ENCODE peak calls at places on chromosome 6, in ten cellular contexts. One of them, this sample, is unnamed.

GRCh38 chr6:166588691-166589333 is 2.3 kb upstream of the RAMACL start:
- DNase-seq in HepG2: no peak
- DNase-seq in left lung: no peak
- DNase-seq in naive thymus-derived CD4-positive, alpha-beta T cell: no peak
- DNase-seq in psoas muscle: no peak
- DNase-seq in WERI-Rb-1: no peak
- DNase-seq in brain microvascular endothelial cell: peak; percentile 74
- DNase-seq in IMR-90: peak; percentile 76
- DNase-seq in tibial artery: no peak
- DNase-seq in uterus: no peak
- DNase-seq in this sample: no peak

GRCh38 chr6:11710221-11710836 is 68.3 kb downstream of the ADTRP start:
- DNase-seq in HepG2: no peak
- DNase-seq in IMR-90: peak; percentile 43
- DNase-seq in brain microvascular endothelial cell: no peak
- DNase-seq in uterus: no peak
- DNase-seq in left lung: no peak
- DNase-seq in WERI-Rb-1: no peak
- DNase-seq in psoas muscle: no peak
- DNase-seq in naive thymus-derived CD4-positive, alpha-beta T cell: peak; percentile 75
- DNase-seq in tibial artery: no peak
- DNase-seq in this sample: no peak

GRCh38 chr6:101666256-101666655 is 272.7 kb downstream of the GRIK2 start:
- DNase-seq in naive thymus-derived CD4-positive, alpha-beta T cell: no peak
- DNase-seq in psoas muscle: no peak
- DNase-seq in tibial artery: no peak
- DNase-seq in brain microvascular endothelial cell: peak; percentile 45
- DNase-seq in HepG2: peak; percentile 0
- DNase-seq in IMR-90: peak; percentile 80
- DNase-seq in left lung: no peak
- DNase-seq in WERI-Rb-1: no peak
- DNase-seq in uterus: no peak
- DNase-seq in this sample: no peak

GRCh38 chr6:17305219-17306001 is 24.2 kb downstream of the RBM24 start:
- DNase-seq in tibial artery: no peak
- DNase-seq in uterus: no peak
- DNase-seq in WERI-Rb-1: peak; percentile 49
- DNase-seq in IMR-90: peak; percentile 72
- DNase-seq in left lung: no peak
- DNase-seq in naive thymus-derived CD4-positive, alpha-beta T cell: no peak
- DNase-seq in psoas muscle: no peak
- DNase-seq in HepG2: no peak
- DNase-seq in brain microvascular endothelial cell: peak; percentile 38
- DNase-seq in this sample: no peak

GRCh38 chr6:105210932-105211531 is 31.2 kb upstream of the POPDC3 start:
- DNase-seq in tibial artery: no peak
- DNase-seq in naive thymus-derived CD4-positive, alpha-beta T cell: no peak
- DNase-seq in uterus: no peak
- DNase-seq in IMR-90: no peak
- DNase-seq in HepG2: no peak
- DNase-seq in brain microvascular endothelial cell: no peak
- DNase-seq in psoas muscle: no peak
- DNase-seq in left lung: no peak
- DNase-seq in WERI-Rb-1: no peak
- DNase-seq in this sample: no peak

GRCh38 chr6:72631480-72631879 is 9.6 kb downstream of the KCNQ5 start:
- DNase-seq in HepG2: no peak
- DNase-seq in left lung: no peak
- DNase-seq in WERI-Rb-1: no peak
- DNase-seq in brain microvascular endothelial cell: no peak
- DNase-seq in psoas muscle: no peak
- DNase-seq in uterus: no peak
- DNase-seq in IMR-90: peak; percentile 61
- DNase-seq in tibial artery: no peak
- DNase-seq in naive thymus-derived CD4-positive, alpha-beta T cell: no peak
- DNase-seq in this sample: no peak

GRCh38 chr6:163764565-163764964 is 350.0 kb downstream of the QKI start:
- DNase-seq in WERI-Rb-1: no peak
- DNase-seq in naive thymus-derived CD4-positive, alpha-beta T cell: no peak
- DNase-seq in IMR-90: peak; percentile 34
- DNase-seq in psoas muscle: no peak
- DNase-seq in HepG2: no peak
- DNase-seq in uterus: no peak
- DNase-seq in tibial artery: no peak
- DNase-seq in brain microvascular endothelial cell: peak; percentile 9
- DNase-seq in left lung: no peak
- DNase-seq in this sample: no peak

GRCh38 chr6:122726649-122727048 is 52.9 kb upstream of the FABP7 start:
- DNase-seq in uterus: no peak
- DNase-seq in WERI-Rb-1: peak; percentile 93
- DNase-seq in IMR-90: peak; percentile 37
- DNase-seq in HepG2: peak; percentile 19
- DNase-seq in naive thymus-derived CD4-positive, alpha-beta T cell: no peak
- DNase-seq in psoas muscle: no peak
- DNase-seq in left lung: no peak
- DNase-seq in brain microvascular endothelial cell: peak; percentile 18
- DNase-seq in tibial artery: no peak
- DNase-seq in this sample: no peak

GRCh38 chr6:167839755-167840154 is 13.0 kb downstream of the AFDN start:
- DNase-seq in brain microvascular endothelial cell: no peak
- DNase-seq in psoas muscle: no peak
- DNase-seq in WERI-Rb-1: no peak
- DNase-seq in left lung: no peak
- DNase-seq in tibial artery: no peak
- DNase-seq in HepG2: peak; percentile 65
- DNase-seq in uterus: no peak
- DNase-seq in IMR-90: no peak
- DNase-seq in naive thymus-derived CD4-positive, alpha-beta T cell: no peak
- DNase-seq in this sample: no peak

GRCh38 chr6:64012351-64013060 is 376.9 kb downstream of the PHF3 start:
- DNase-seq in HepG2: peak; percentile 61
- DNase-seq in psoas muscle: no peak
- DNase-seq in IMR-90: peak; percentile 78
- DNase-seq in left lung: no peak
- DNase-seq in naive thymus-derived CD4-positive, alpha-beta T cell: no peak
- DNase-seq in uterus: no peak
- DNase-seq in tibial artery: no peak
- DNase-seq in WERI-Rb-1: peak; percentile 52
- DNase-seq in brain microvascular endothelial cell: peak; percentile 2
- DNase-seq in this sample: no peak

GRCh38 chr6:136228811-136229210 is 21.3 kb downstream of the MTFR2 start:
- DNase-seq in uterus: no peak
- DNase-seq in naive thymus-derived CD4-positive, alpha-beta T cell: no peak
- DNase-seq in psoas muscle: no peak
- DNase-seq in left lung: no peak
- DNase-seq in WERI-Rb-1: no peak
- DNase-seq in HepG2: no peak
- DNase-seq in IMR-90: no peak
- DNase-seq in brain microvascular endothelial cell: no peak
- DNase-seq in tibial artery: no peak
- DNase-seq in this sample: no peak

GRCh38 chr6:14131579-14131978 is 14.0 kb downstream of the CD83 start:
- DNase-seq in IMR-90: no peak
- DNase-seq in naive thymus-derived CD4-positive, alpha-beta T cell: no peak
- DNase-seq in left lung: no peak
- DNase-seq in HepG2: no peak
- DNase-seq in WERI-Rb-1: peak; percentile 5
- DNase-seq in tibial artery: no peak
- DNase-seq in uterus: no peak
- DNase-seq in brain microvascular endothelial cell: no peak
- DNase-seq in psoas muscle: no peak
- DNase-seq in this sample: no peak

GRCh38 chr6:14132244-14133220 is 15.0 kb downstream of the CD83 start:
- DNase-seq in IMR-90: no peak
- DNase-seq in tibial artery: no peak
- DNase-seq in brain microvascular endothelial cell: no peak
- DNase-seq in left lung: no peak
- DNase-seq in naive thymus-derived CD4-positive, alpha-beta T cell: no peak
- DNase-seq in WERI-Rb-1: no peak
- DNase-seq in HepG2: peak; percentile 22
- DNase-seq in uterus: no peak
- DNase-seq in psoas muscle: no peak
- DNase-seq in this sample: no peak

GRCh38 chr6:14134211-14134910 is 16.8 kb downstream of the CD83 start:
- DNase-seq in left lung: no peak
- DNase-seq in psoas muscle: no peak
- DNase-seq in brain microvascular endothelial cell: no peak
- DNase-seq in tibial artery: no peak
- DNase-seq in uterus: no peak
- DNase-seq in HepG2: no peak
- DNase-seq in WERI-Rb-1: no peak
- DNase-seq in IMR-90: no peak
- DNase-seq in naive thymus-derived CD4-positive, alpha-beta T cell: no peak
- DNase-seq in this sample: no peak

GRCh38 chr6:14130431-14131075 is 13.0 kb downstream of the CD83 start:
- DNase-seq in brain microvascular endothelial cell: no peak
- DNase-seq in HepG2: no peak
- DNase-seq in naive thymus-derived CD4-positive, alpha-beta T cell: no peak
- DNase-seq in IMR-90: peak; percentile 2
- DNase-seq in tibial artery: no peak
- DNase-seq in WERI-Rb-1: peak; percentile 4
- DNase-seq in uterus: no peak
- DNase-seq in psoas muscle: no peak
- DNase-seq in left lung: no peak
- DNase-seq in this sample: no peak

DNA sequence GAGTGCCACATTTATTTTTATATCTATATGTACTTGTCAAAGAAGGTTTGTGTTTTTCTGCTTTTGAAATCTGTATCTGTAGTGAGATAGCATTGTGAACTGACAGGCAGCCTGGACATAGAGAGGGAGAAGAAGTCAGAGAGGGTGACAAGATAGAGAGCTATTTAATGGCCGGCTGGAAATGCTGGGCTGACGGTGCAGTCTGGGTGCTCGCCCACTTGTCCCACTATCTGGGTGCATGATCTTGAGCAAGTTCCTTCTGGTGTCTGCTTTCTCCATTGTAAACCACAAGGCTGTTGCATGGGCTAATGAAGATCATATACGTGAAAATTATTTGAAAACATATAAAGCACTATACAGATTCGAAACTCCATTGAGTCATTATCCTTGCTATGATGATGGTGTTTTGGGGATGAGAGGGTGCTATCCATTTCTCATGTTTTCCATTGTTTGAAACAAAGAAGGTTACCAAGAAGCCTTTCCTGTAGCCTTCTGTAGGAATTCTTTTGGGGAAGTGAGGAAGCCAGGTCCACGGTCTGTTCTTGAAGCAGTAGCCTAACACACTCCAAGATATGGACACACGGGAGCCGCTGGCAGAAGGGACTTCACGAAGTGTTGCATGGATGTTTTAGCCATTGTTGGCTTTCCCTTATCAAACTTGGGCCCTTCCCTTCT is 18.4 kb downstream of the CD83 start:
- DNase-seq in psoas muscle: no peak
- DNase-seq in HepG2: no peak
- DNase-seq in uterus: no peak
- DNase-seq in left lung: no peak
- DNase-seq in brain microvascular endothelial cell: no peak
- DNase-seq in naive thymus-derived CD4-positive, alpha-beta T cell: no peak
- DNase-seq in tibial artery: no peak
- DNase-seq in WERI-Rb-1: no peak
- DNase-seq in IMR-90: no peak
- DNase-seq in this sample: no peak
- H3K36me3 ChIP-seq in psoas muscle: no peaks in the 10 kb centered on the region
- H3K36me3 ChIP-seq in HepG2: no peaks in the 10 kb centered on the region
- H3K36me3 ChIP-seq in uterus: no peaks in the 10 kb centered on the region
- H3K36me3 ChIP-seq in left lung: peaks cover 52% of the 10 kb centered on the region
- H3K36me3 ChIP-seq in brain microvascular endothelial cell: no peaks in the 10 kb centered on the region
- H3K36me3 ChIP-seq in naive thymus-derived CD4-positive, alpha-beta T cell: no peaks in the 10 kb centered on the region
- H3K36me3 ChIP-seq in tibial artery: no peaks in the 10 kb centered on the region
- H3K36me3 ChIP-seq in WERI-Rb-1: peaks cover 7% of the 10 kb centered on the region
- H3K36me3 ChIP-seq in IMR-90: no peaks in the 10 kb centered on the region
- H3K36me3 ChIP-seq in this sample: no peaks in the 10 kb centered on the region

DNA sequence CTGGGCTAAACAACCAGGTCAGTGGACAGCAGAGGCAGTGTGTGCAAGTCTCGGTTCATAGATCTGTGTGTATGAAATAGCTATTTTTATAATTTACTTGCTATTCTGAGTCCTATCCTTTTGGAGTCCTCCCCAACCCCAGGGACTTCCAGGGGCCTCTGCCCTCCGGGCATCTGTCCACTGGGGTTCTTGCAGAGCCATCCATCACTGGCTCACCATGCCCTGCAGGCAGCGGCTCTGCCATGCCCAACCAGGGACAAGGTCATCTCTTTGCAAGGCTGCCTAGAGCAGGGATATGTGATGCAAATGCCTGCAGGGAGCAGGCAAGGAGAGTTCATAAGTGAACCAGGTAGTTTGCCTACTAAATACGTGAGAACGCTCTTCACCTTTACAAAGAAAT is 10.5 kb upstream of the BEND3 start:
- DNase-seq in psoas muscle: no peak
- DNase-seq in WERI-Rb-1: no peak
- DNase-seq in uterus: no peak
- DNase-seq in tibial artery: no peak
- DNase-seq in HepG2: no peak
- DNase-seq in IMR-90: no peak
- DNase-seq in naive thymus-derived CD4-positive, alpha-beta T cell: no peak
- DNase-seq in left lung: no peak
- DNase-seq in brain microvascular endothelial cell: no peak
- DNase-seq in this sample: no peak
- H3K27ac ChIP-seq in psoas muscle: no peak overlapping the region
- H3K27ac ChIP-seq in WERI-Rb-1: no peak overlapping the region
- H3K27ac ChIP-seq in uterus: no peak overlapping the region
- H3K27ac ChIP-seq in tibial artery: no peak overlapping the region
- H3K27ac ChIP-seq in HepG2: no peak overlapping the region
- H3K27ac ChIP-seq in IMR-90: no peak overlapping the region
- H3K27ac ChIP-seq in naive thymus-derived CD4-positive, alpha-beta T cell: no peak overlapping the region
- H3K27ac ChIP-seq in left lung: no peak overlapping the region
- H3K27ac ChIP-seq in brain microvascular endothelial cell: no peak overlapping the region
- H3K27ac ChIP-seq in this sample: no peak overlapping the region

GRCh38 chr6:13284646-13285045 is 43.7 kb downstream of the TBC1D7 start:
- DNase-seq in HepG2: no peak
- DNase-seq in WERI-Rb-1: no peak
- DNase-seq in naive thymus-derived CD4-positive, alpha-beta T cell: no peak
- DNase-seq in left lung: no peak
- DNase-seq in psoas muscle: no peak
- DNase-seq in uterus: no peak
- DNase-seq in tibial artery: no peak
- DNase-seq in IMR-90: no peak
- DNase-seq in brain microvascular endothelial cell: no peak
- DNase-seq in this sample: no peak
- H3K36me3 ChIP-seq in HepG2: no peaks in the 10 kb centered on the region
- H3K36me3 ChIP-seq in WERI-Rb-1: peaks cover 10% of the 10 kb centered on the region
- H3K36me3 ChIP-seq in naive thymus-derived CD4-positive, alpha-beta T cell: no peaks in the 10 kb centered on the region
- H3K36me3 ChIP-seq in left lung: peaks cover 100% of the 10 kb centered on the region
- H3K36me3 ChIP-seq in psoas muscle: no peaks in the 10 kb centered on the region
- H3K36me3 ChIP-seq in uterus: no peaks in the 10 kb centered on the region
- H3K36me3 ChIP-seq in tibial artery: peaks cover 73% of the 10 kb centered on the region
- H3K36me3 ChIP-seq in IMR-90: no peaks in the 10 kb centered on the region
- H3K36me3 ChIP-seq in brain microvascular endothelial cell: no peaks in the 10 kb centered on the region
- H3K36me3 ChIP-seq in this sample: no peaks in the 10 kb centered on the region

DNA sequence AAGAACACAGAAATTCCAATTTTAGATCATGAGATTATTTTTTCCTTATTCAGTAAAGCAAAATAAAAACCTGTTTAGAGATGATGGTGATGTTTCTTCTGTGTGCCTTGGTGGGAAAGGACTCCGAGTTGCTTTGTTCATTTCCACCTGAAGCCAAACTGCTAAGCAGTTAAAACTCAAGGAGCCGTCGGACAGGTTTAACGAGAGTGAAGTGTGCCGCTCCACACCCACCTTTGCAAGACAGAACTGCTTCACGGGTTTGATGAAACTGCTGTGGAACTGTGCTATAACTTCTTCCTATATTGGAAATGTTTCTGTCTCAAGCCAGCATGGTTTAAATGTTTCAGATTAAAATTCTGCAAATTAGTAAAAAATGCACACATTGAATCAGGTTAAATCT is 9.2 kb upstream of the DSP start:
- DNase-seq in brain microvascular endothelial cell: no peak
- DNase-seq in tibial artery: no peak
- DNase-seq in WERI-Rb-1: no peak
- DNase-seq in naive thymus-derived CD4-positive, alpha-beta T cell: no peak
- DNase-seq in psoas muscle: no peak
- DNase-seq in HepG2: no peak
- DNase-seq in left lung: no peak
- DNase-seq in IMR-90: no peak
- DNase-seq in uterus: no peak
- DNase-seq in this sample: no peak
- H3K27ac ChIP-seq in brain microvascular endothelial cell: no peak overlapping the region
- H3K27ac ChIP-seq in tibial artery: no peak overlapping the region
- H3K27ac ChIP-seq in WERI-Rb-1: no peak overlapping the region
- H3K27ac ChIP-seq in naive thymus-derived CD4-positive, alpha-beta T cell: no peak overlapping the region
- H3K27ac ChIP-seq in psoas muscle: no peak overlapping the region
- H3K27ac ChIP-seq in HepG2: no peak overlapping the region
- H3K27ac ChIP-seq in left lung: no peak overlapping the region
- H3K27ac ChIP-seq in IMR-90: no peak overlapping the region
- H3K27ac ChIP-seq in uterus: no peak overlapping the region
- H3K27ac ChIP-seq in this sample: no peak overlapping the region